ENCODE peak calls at places on chromosomes 2 and 18, in four cellular contexts. C is stimulated activated CD4-positive, alpha-beta T cell treated with anti-CD3 and anti-CD28 coated beads, TNF-alpha, amount 100 ng/mL, for 4 hours; U is NCI-H146; O is osteoblast. N is an unnamed sample.

GRCh38 chr2:174844295-174844708 is 80.0 kb upstream of the CHRNA1 start:
- DNase-seq in C (no peak), U (no peak), O (no peak), N (no peak)

GRCh38 chr2:157572725-157573124 is 55.9 kb downstream of the ACVR1C start:
- DNase-seq in C (no peak), U (peak; percentile 29), O (no peak), N (peak; percentile 43)

GRCh38 chr2:186570587-186570986 is 19.3 kb upstream of the ITGAV start:
- DNase-seq in C (no peak), U (no peak), O (no peak), N (peak; percentile 55)

GRCh38 chr2:69253033-69253535 is 133.9 kb downstream of the GFPT1 start:
- DNase-seq in C (no peak), U (no peak), O (no peak), N (no peak)

GRCh38 chr2:11582526-11583202 is 48.8 kb downstream of the GREB1 start:
- DNase-seq in C (peak; percentile 26), U (peak; percentile 60), O (peak; percentile 94), N (peak; percentile 77)

GRCh38 chr2:176325732-176326131 is 56.5 kb downstream of the MTX2 start:
- DNase-seq in C (no peak), U (peak; percentile 91), O (no peak), N (no peak)

GRCh38 chr2:94996401-94997100 is 29.0 kb upstream of the MAL start:
- DNase-seq in C (no peak), U (peak; percentile 15), O (no peak), N (no peak)

GRCh38 chr2:125559186-125559585 is 1096.8 kb upstream of the GYPC start:
- DNase-seq in C (no peak), U (no peak), O (peak; percentile 6), N (no peak)

GRCh38 chr2:239549711-239550265 is 149.0 kb upstream of the HDAC4 start:
- DNase-seq in C (no peak), U (no peak), O (no peak), N (no peak)

GRCh38 chr2:109324859-109325258 is 195.9 kb downstream of the SH3RF3 start:
- DNase-seq in C (no peak), U (no peak), O (no peak), N (peak; percentile 84)

GRCh38 chr2:220466251-220466691 is 838.8 kb downstream of the SLC4A3 start:
- DNase-seq in C (no peak), U (no peak), O (no peak), N (no peak)

GRCh38 chr18:48073231-48073930 is 142.9 kb upstream of the SMAD2 start:
- DNase-seq in C (no peak), U (no peak), O (peak; percentile 86), N (no peak)

GRCh38 chr18:23330423-23330822 is 122.7 kb upstream of the RIOK3 start:
- DNase-seq in C (no peak), U (peak; percentile 66), O (no peak), N (no peak)